ENCODE peak calls at places on chromosomes 1 and 21, in four cellular contexts. E is fibroblast of lung, C is cardiac muscle cell, H is adrenal gland. L is an unnamed sample. For H3K4me1 and H3K27me3, the result is how much of the 10 kb centered on the place peaks cover.

GRCh38 chr1:90708236-90708786 is 8.8 kb downstream of the BARHL2 start:
- DNase-seq in E (no peak), C (no peak), H (no peak), L (no peak)

GRCh38 chr1:116754203-116754977 is at the start of gene CD2:
- DNase-seq in E (no peak), C (no peak), H (no peak), L (peak)

GRCh38 chr1:109849670-109850069 is 61.0 kb upstream of the CSF1 start:
- DNase-seq in E (no peak), C (no peak), H (no peak), L (no peak)

GRCh38 chr1:116356673-116357072 is 16.4 kb upstream of the ATP1A1 start:
- DNase-seq in E (peak), C (no peak), H (no peak), L (no peak)

GRCh38 chr1:239575113-239575512 is 188.7 kb downstream of the CHRM3 start:
- DNase-seq in E (no peak), C (no peak), H (no peak), L (no peak)

GRCh38 chr1:64231153-64231552 is 27.7 kb downstream of the UBE2U start:
- DNase-seq in E (no peak), C (no peak), H (no peak), L (no peak)

GRCh38 chr1:74222701-74223100 is 12.5 kb upstream of the TNNI3K start:
- DNase-seq in E (no peak), C (no peak), H (no peak), L (no peak)

GRCh38 chr1:230849451-230850194 is 18.7 kb downstream of the C1orf198 start:
- DNase-seq in E (peak), C (peak), H (peak), L (no peak)

GRCh38 chr1:213887842-213888241 is 99.9 kb upstream of the PROX1 start:
- DNase-seq in E (no peak), C (no peak), H (no peak), L (no peak)

GRCh38 chr1:16117369-16117768 is 38.5 kb downstream of the EPHA2 start:
- DNase-seq in E (no peak), C (no peak), H (no peak), L (no peak)

GRCh38 chr1:201714542-201715276 is 114.2 kb upstream of the IPO9 start:
- DNase-seq in E (peak), C (peak), H (peak), L (no peak)

GRCh38 chr1:217718873-217719272 is 87.7 kb downstream of the SPATA17 start:
- DNase-seq in E (no peak), C (no peak), H (no peak), L (no peak)

DNA sequence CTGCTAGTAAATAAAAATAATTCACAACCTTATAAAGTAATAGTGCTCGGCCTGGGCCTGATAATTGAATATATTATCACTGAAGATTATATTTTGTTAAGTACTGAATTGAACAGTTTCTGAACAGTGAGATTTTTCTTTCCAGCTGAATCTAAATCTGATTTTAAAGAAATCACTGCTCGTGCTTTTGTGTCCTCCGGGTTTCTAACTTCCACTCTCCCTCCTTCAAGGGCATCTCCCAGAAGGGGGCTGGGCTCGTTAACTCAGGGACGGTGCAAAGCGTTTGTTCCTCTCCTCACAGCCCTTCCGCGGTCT is 823 bp upstream of the KIF1B start:
- DNase-seq in E (no peak), C (no peak), H (no peak), L (no peak)
- H3K4me1 ChIP-seq in E (under half), C (under half), H (under half), L (under half)

GRCh38 chr21:35467536-35467935 is 418.4 kb upstream of the RUNX1 start:
- DNase-seq in E (no peak), C (no peak), H (no peak), L (no peak)
- H3K27me3 ChIP-seq in E (under half), C (under half), H (under half), L (under half)

DNA sequence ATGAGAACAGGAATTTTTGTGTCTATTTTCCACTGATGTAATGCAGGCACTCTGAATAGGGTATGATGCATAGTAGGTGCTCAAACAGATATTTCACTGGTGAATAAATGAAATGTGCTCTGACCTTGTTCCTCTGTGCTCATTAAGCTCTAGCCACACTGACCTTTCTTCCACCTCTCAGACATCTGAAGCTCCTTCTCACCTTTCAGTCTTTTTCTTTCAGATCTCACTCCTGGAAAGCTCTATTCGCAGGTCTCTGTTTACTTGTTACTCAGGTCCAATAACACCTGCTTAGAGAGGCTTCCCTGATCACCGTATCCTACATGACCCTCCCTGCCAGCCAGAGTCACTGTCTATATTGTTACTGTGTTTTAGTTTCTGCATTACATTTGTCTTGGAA is 59.2 kb upstream of the IVNS1ABP start:
- DNase-seq in E (no peak), C (no peak), H (no peak), L (no peak)
- H3K27ac ChIP-seq in E (no peak), C (no peak), H (no peak), L (no peak)

GRCh38 chr1:27153927-27154358 is 982 bp downstream of the SLC9A1 start:
- DNase-seq in E (no peak), C (no peak), H (no peak), L (peak)

GRCh38 chr1:27154469-27154990 is 395 bp downstream of the SLC9A1 start:
- DNase-seq in E (no peak), C (no peak), H (no peak), L (peak)

GRCh38 chr1:27153549-27153886 is 1.4 kb downstream of the SLC9A1 start:
- DNase-seq in E (peak), C (no peak), H (no peak), L (no peak)

GRCh38 chr1:27152004-27152828 is 2.7 kb downstream of the SLC9A1 start:
- DNase-seq in E (peak), C (no peak), H (peak), L (peak)

DNA sequence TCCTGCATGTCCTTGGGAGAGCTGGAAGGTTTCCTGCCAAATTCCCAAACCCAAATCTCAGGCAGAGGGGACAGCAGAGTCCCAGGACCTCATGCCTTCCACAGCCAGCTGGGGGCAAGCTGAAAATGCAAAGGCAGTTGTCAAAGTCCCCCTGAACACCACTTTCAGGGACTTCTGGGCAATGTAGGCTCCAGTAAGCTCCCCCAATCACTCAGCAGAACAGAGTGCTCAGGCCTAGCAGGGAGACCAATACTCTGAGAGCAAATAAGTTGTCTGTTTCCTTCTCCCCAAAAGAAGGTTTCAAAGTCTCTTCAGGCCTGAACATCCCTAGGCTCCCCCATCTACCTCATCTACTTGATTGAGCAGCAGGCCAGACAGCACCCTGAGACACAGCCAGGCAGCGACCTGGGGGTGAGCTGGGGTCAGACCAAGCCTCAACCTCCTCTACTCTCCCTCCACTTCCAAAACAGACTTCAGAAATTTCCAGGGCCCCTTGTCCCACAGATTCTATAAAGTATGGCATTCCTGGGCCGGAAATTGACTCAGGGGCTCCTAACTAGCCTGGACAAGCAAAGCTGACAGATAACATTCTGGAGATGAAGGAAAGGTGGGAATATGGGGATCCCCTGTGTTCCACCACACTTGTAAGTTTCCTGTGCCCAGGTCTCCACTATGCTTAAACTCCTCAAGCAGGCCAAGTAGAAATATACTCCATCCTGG is 1.9 kb downstream of the SLC9A1 start:
- DNase-seq in E (peak), C (no peak), H (no peak), L (no peak)
- H3K4me1 ChIP-seq in E (under half), C (under half), H (under half), L (half or more)

GRCh38 chr1:179575497-179576314 is at the start of gene NPHS2:
- DNase-seq in E (no peak), C (peak), H (no peak), L (no peak)

DNA sequence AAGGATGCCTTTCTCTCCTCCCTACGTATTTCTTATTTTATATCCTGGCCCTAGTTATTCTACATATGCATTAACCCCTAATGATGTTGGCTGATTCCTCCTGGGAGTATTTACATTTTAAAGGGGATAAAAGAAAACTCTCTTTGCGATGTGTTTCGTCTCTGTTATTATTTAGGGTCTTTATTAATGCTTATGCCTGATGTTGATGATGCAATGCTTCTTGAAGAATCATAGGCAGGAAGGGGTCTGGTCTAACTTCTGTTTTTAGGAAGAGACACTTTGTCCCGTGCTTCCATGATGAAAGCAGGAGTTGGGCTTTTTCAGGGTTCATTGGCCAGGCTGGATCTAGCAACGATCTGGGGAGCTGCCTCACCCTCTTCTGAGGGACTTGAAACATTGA is 761 bp upstream of the NPHS2 start:
- DNase-seq in E (no peak), C (no peak), H (no peak), L (no peak)
- H3K27me3 ChIP-seq in E (under half), C (half or more), H (under half), L (under half)

DNA sequence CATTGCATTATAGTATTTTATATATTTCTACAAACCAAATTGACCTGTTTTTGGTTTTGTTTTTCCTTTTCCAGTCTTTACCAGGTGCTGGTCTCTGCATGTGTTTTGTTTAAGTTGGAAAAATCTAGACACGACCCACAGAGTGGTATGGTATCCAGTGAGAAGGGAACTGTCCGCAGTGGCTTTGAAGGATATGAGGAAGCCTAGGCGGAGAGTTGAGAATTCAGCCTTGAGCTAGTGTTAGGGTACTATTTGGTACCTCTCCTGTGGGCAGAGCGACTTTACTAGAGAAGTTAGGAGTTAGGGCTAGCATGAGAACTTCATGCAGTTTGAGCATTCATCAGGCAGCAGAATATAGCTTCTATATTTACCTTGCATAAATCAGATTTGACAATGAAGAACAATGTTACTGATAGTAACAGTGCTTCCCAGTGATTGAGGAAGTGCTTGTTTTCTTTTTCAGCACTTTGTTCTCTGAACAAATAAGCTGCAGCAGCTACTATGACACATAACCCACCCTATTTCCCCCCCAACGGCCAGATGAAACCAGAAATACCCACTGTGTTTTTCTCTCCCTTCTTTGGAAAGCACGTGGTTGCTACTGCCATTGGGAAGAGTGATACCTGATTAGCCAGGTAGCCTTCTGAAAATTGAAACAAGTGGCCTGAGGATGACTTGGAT is 19.0 kb downstream of the MRPS6 start:
- DNase-seq in E (no peak), C (peak), H (no peak), L (no peak)
- H3K27ac ChIP-seq in E (no peak), C (no peak), H (no peak), L (no peak)

GRCh38 chr1:151990856-151991198 is 2.8 kb downstream of the S100A10 start:
- DNase-seq in E (peak), C (peak), H (peak), L (no peak)
- H3K4me1 ChIP-seq in E (under half), C (under half), H (under half), L (half or more)